ENCODE peak calls at places on chromosome 13, in four cellular contexts. A is HL-60, K is GM12878, L is K562. W is an unnamed sample.

GRCh38 chr13:76709851-76710250 is 176.4 kb downstream of the KCTD12 start:
- DNase-seq in L (no peak), A (no peak), K (no peak), W (no peak)

GRCh38 chr13:21637296-21637695 is 33.3 kb upstream of the MICU2 start:
- DNase-seq in K (no peak), A (peak), L (peak), W (no peak)

GRCh38 chr13:98156259-98156658 is 13.4 kb downstream of the FARP1 start:
- DNase-seq in A (no peak), K (no peak), L (no peak), W (no peak)

GRCh38 chr13:60936281-60936680 is 479.4 kb downstream of the PCDH20 start:
- DNase-seq in K (no peak), L (no peak), A (no peak), W (no peak)

GRCh38 chr13:112722433-112723250 is 32.8 kb downstream of the ATP11A start:
- DNase-seq in K (no peak), L (peak), A (no peak), W (no peak)

GRCh38 chr13:98731925-98732324 is 20.5 kb downstream of the SLC15A1 start:
- DNase-seq in K (no peak), L (no peak), A (no peak), W (no peak)

GRCh38 chr13:112711528-112712265 is 21.9 kb downstream of the ATP11A start:
- DNase-seq in K (no peak), L (peak), A (no peak), W (peak)

GRCh38 chr13:89891416-89891815 is 1456.1 kb upstream of the MIR17HG start:
- DNase-seq in K (no peak), A (no peak), L (no peak), W (no peak)

GRCh38 chr13:112791662-112792440 is 102.0 kb downstream of the ATP11A start:
- DNase-seq in L (no peak), K (no peak), A (no peak), W (no peak)

GRCh38 chr13:110216006-110216402 is 91.0 kb downstream of the COL4A1 start:
- DNase-seq in A (no peak), K (no peak), L (no peak), W (no peak)

GRCh38 chr13:41823486-41823885 is 137.4 kb downstream of the VWA8 start:
- DNase-seq in L (no peak), A (no peak), K (no peak), W (no peak)

GRCh38 chr13:36124236-36124822 is 6.9 kb downstream of the DCLK1 start:
- DNase-seq in K (no peak), A (no peak), L (no peak), W (no peak)

GRCh38 chr13:27037171-27037570 is 134.4 kb downstream of the USP12 start:
- DNase-seq in L (no peak), K (no peak), A (no peak), W (no peak)

GRCh38 chr13:27037571-27037970 is 134.0 kb downstream of the USP12 start:
- DNase-seq in A (no peak), L (no peak), K (no peak), W (no peak)

GRCh38 chr13:27036236-27036981 is 135.2 kb downstream of the USP12 start:
- DNase-seq in K (no peak), A (no peak), L (no peak), W (no peak)

GRCh38 chr13:27039171-27039701 is 132.4 kb downstream of the USP12 start:
- DNase-seq in L (no peak), A (no peak), K (no peak), W (no peak)

DNA sequence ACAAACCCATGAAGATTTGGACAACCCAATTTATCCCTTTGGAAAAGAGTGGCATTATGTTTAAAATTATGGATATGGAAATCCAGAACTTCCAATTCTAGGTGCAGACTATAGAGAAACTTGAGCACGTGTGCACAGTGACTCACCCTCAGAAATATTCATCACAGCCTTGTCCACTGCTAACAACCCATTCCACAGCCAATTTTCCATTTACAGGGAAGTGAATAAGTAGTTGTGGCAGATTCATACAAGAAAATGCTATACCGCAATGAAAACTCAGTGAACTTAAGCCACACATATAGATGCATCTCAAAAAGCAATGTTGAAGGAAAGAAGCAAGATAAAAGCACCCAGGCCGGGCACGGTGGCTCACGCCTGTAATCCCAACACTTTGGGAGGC is 133.3 kb downstream of the USP12 start:
- DNase-seq in L (no peak), A (no peak), K (no peak), W (no peak)
- TF ChIP-seq SPI1 in L (no peak), A (no peak), K (no peak), W (no peak)

GRCh38 chr13:28486144-28486543 is 8.8 kb downstream of the FLT1 start:
- DNase-seq in A (no peak), K (no peak), L (no peak), W (no peak)
- TF ChIP-seq SPI1 in A (no peak), K (no peak), L (no peak), W (no peak)

GRCh38 chr13:96996097-96996496 is 1.8 kb upstream of the OXGR1 start:
- DNase-seq in L (no peak), A (no peak), K (no peak), W (no peak)

GRCh38 chr13:96993660-96994029 is 631 bp downstream of the OXGR1 start:
- DNase-seq in L (no peak), A (no peak), K (no peak), W (no peak)

GRCh38 chr13:96994849-96995243 is 570 bp upstream of the OXGR1 start:
- DNase-seq in A (no peak), K (no peak), L (no peak), W (no peak)

GRCh38 chr13:96992633-96993032 is 1.6 kb downstream of the OXGR1 start:
- DNase-seq in A (no peak), K (no peak), L (no peak), W (no peak)

GRCh38 chr13:96994030-96994848 is at the start of gene OXGR1:
- DNase-seq in L (peak), K (no peak), A (no peak), W (no peak)
- TF ChIP-seq SPI1 in L (no peak), K (no peak), A (no peak), W (no peak)

DNA sequence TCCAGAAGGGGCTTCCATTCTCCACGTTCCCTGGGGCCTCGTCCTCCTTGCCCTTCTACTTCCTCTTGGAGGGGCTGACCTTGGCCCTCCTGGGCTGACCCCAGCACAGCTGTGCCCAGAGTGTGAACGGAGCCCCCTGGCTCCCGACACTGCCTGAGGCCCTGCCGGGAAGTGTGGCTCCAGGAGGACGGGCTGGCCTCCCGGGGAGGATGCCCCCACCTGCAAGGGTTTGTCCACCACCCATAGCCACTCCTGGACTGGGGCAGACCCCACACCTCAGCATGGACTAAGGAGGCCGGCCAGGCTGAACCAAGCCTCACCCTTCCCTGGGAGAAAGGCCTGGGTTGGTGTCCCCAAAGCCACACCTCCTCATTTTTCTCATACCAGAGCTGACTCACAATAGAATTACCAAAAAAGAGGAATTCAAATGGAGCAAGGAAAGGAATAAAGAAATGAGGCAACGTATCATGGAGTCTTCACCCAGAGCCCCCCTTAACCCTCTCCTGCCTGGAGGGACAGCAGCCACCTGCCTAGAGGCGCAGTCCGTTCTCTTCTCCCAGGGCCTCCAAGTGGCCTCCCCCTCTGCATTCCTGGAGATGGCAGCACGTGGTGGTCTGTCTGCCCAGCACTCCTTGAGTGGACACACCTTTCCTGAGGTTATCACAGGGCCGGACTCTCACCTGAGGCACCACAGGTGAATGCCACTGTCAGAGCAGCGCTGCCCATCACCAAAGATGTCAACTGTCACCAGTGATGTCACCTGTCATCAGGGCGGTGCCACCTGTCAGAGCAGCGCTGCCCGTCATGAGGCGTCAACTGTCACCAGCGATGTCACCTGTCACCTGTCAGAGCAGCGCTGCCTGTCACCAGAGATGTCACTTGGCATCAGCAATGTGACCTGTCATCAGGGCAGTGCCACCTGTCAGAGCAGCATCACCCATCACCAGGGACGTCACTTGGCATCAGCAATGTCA is 3.1 kb upstream of the C13orf46 start:
- DNase-seq in K (no peak), A (no peak), L (no peak), W (no peak)
- TF ChIP-seq SPI1 in K (no peak), A (no peak), L (no peak), W (no peak)

GRCh38 chr13:50081899-50082425 is 66.7 kb downstream of the KCNRG start:
- DNase-seq in L (peak), A (peak), K (peak), W (peak)

GRCh38 chr13:50080158-50080855 is 65.1 kb downstream of the KCNRG start:
- DNase-seq in L (peak), K (no peak), A (peak), W (no peak)

GRCh38 chr13:50081106-50081898 is 66.1 kb downstream of the KCNRG start:
- DNase-seq in K (no peak), A (peak), L (peak), W (peak)

GRCh38 chr13:50080856-50081105 is 65.5 kb downstream of the KCNRG start:
- DNase-seq in K (no peak), L (no peak), A (no peak), W (no peak)

DNA sequence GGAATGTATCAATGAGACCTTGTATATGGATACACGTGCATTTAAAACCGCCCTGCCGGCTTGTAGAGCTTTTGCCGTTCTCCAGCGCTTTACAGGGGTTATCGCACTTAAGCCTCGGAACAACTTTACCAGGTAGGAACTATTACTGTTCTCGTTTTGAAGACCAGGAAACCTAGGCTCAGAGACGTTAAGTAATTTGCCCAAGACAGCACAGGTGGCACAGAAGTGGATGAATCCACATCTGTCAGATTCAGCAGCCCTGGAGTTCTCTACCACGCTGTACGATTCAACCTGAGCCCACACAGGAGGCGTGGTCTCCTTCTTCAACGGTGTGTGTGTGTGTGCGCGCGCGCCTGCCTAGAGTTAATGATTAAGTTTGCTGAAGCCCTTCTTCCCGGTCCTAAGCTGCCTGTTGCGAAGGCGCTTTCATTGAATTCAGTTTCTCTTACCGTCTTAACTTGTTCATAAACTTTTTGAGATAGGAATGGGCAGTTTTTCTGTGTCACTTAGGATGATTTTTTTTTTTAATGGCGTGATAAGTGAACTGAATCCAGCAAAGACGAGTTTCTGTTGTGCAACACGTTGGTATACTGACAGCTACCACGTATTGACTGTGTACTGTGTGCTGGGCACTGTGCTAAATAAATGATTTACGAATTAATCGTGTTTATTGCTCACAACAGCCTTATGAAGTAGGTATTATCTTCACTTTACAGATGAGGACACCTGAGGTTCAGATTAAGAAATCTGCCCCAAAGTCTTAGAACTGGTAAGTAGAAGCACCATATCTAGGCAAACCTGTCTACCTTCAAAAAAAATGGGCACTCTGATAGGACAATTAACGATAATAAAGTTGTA is 67.4 kb downstream of the KCNRG start:
- DNase-seq in K (peak), A (peak), L (peak), W (peak)
- TF ChIP-seq SPI1 in K (no peak), A (no peak), L (no peak), W (no peak)

DNA sequence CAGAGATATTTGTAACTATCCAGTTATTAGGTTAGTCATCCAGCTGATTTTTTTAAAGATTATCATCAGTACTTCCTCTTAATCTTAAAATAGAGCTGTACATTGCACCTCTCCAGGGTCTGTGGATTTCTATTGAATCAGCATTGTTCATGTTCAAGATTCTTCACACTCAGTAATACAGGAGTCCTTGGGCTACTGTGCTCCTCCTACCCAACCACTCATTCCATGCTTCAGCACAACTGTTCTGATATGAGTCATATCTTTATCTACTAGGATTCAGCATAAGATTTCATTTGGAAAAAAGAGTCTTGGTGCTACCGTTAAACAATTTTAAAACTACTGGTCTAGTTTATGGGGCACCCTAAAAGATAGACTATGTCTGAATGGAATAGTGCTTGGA is 357.8 kb downstream of the DCT start:
- DNase-seq in L (no peak), A (no peak), K (no peak), W (no peak)
- TF ChIP-seq SPI1 in L (no peak), A (no peak), K (no peak), W (no peak)

DNA sequence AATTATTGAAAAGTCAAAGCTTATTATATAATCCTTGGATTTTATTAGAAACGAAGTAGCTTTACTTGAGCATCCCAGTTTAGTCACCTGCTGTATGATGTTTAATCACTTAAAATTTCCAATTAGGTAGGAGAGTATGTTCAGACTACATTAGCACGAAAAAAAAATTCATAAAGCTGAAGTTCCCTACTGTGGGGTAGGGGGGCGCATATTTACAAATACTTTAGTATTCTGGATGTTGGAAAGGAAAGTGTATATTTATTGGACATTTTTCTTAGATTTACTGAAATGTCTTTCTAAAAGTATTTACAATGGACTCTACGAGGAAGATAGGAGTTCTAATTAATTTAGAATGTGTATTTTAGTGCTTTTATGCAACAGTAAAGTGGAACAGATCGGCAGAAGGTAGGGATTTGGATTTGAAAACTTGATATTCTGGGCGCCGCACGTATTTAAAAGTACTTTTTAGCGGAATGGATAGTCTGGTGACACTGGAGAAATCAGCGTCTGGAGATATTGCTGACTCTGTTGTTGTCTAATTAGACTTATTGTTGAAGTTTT is 1.9 kb downstream of the CDK8 start:
- DNase-seq in L (peak), K (no peak), A (peak), W (no peak)
- TF ChIP-seq SPI1 in L (no peak), K (no peak), A (no peak), W (no peak)